ENCODE peak calls at places on chromosomes 5 and 9, in eight cellular contexts. M is HuH-7; Y is chondrocyte; K is heart left ventricle; Q is activated CD4-positive, CD25-positive, alpha-beta regulatory T cell; S is AG09309; A is pancreas; H is EL. O is an unnamed sample.

GRCh38 chr5:82924241-82924989 is 152.8 kb downstream of the TMEM167A start:
- DNase-seq in Q (no peak), A (no peak), M (peak), S (no peak), K (no peak), H (no peak), Y (no peak), O (no peak)

GRCh38 chr9:106286249-106286648 is 576.7 kb upstream of the ZNF462 start:
- DNase-seq in K (no peak), M (peak), Q (no peak), H (peak), Y (no peak), S (no peak), A (no peak), O (peak)

GRCh38 chr9:97479496-97480159 is 21.8 kb upstream of the TMOD1 start:
- DNase-seq in Q (no peak), K (no peak), H (no peak), Y (no peak), M (no peak), S (no peak), A (no peak), O (no peak)

GRCh38 chr5:128706269-128706668 is 168.2 kb upstream of the FBN2 start:
- DNase-seq in A (no peak), Q (no peak), H (no peak), Y (no peak), S (no peak), K (no peak), M (no peak), O (no peak)

GRCh38 chr9:108150736-108151135 is 661.2 kb upstream of the KLF4 start:
- DNase-seq in H (peak), A (no peak), K (no peak), Y (no peak), M (no peak), Q (no peak), S (no peak), O (no peak)

GRCh38 chr9:75084081-75084672 is 3.8 kb downstream of the NMRK1 start:
- DNase-seq in Q (no peak), M (no peak), S (no peak), A (no peak), H (no peak), Y (no peak), K (no peak), O (no peak)

GRCh38 chr5:95892784-95893354 is 68.8 kb downstream of the ELL2 start:
- DNase-seq in K (no peak), H (peak), Y (no peak), S (no peak), A (no peak), Q (peak), M (peak), O (peak)

GRCh38 chr9:123389070-123389469 is 33.1 kb downstream of the CRB2 start:
- DNase-seq in H (no peak), Q (no peak), M (no peak), S (no peak), Y (no peak), A (no peak), K (no peak), O (no peak)

GRCh38 chr9:110949081-110949480 is 89.2 kb downstream of the LPAR1 start:
- DNase-seq in H (no peak), M (no peak), A (no peak), S (no peak), Q (no peak), Y (no peak), K (no peak), O (no peak)

GRCh38 chr9:120915854-120916495 is 10.6 kb downstream of the TRAF1 start:
- DNase-seq in Y (no peak), A (no peak), K (no peak), H (no peak), S (no peak), Q (peak), M (no peak), O (no peak)

GRCh38 chr9:78130004-78130403 is 98.4 kb upstream of the GNAQ start:
- DNase-seq in Q (no peak), H (peak), S (peak), K (no peak), A (no peak), M (peak), Y (no peak), O (no peak)

GRCh38 chr9:128160603-128160987 is 530 bp downstream of the BBLN start:
- DNase-seq in M (peak), Q (peak), S (no peak), A (no peak), K (no peak), H (peak), Y (peak), O (peak)

GRCh38 chr9:112520069-112520468 is 33.4 kb downstream of the KIAA1958 start:
- DNase-seq in M (no peak), Y (no peak), H (no peak), A (no peak), S (no peak), K (no peak), Q (no peak), O (no peak)

GRCh38 chr5:73693573-73694061 is 67.6 kb downstream of the ARHGEF28 start:
- DNase-seq in S (no peak), Y (no peak), H (peak), M (peak), K (no peak), Q (no peak), A (no peak), O (peak)

GRCh38 chr5:113325054-113325453 is 109.7 kb downstream of the TSSK1B start:
- DNase-seq in Y (no peak), M (peak), A (no peak), K (no peak), H (no peak), Q (no peak), S (no peak), O (no peak)

GRCh38 chr9:108108290-108108689 is 618.7 kb upstream of the KLF4 start:
- DNase-seq in A (no peak), H (no peak), K (no peak), Y (no peak), S (no peak), M (no peak), Q (no peak), O (no peak)

GRCh38 chr5:9316041-9316440 is 229.8 kb downstream of the SEMA5A start:
- DNase-seq in Q (no peak), K (no peak), M (no peak), H (no peak), S (no peak), Y (no peak), A (no peak), O (no peak)

GRCh38 chr5:35815089-35815936 is 41.4 kb upstream of the IL7R start:
- DNase-seq in H (peak), Y (no peak), K (no peak), A (no peak), S (no peak), M (peak), Q (no peak), O (peak)

GRCh38 chr5:175752826-175753535 is 95.1 kb downstream of the HRH2 start:
- DNase-seq in Y (no peak), M (no peak), S (no peak), K (no peak), Q (no peak), A (no peak), H (no peak), O (no peak)

GRCh38 chr5:154587123-154587725 is 109.2 kb upstream of the HAND1 start:
- DNase-seq in S (no peak), H (no peak), Q (no peak), A (no peak), Y (no peak), K (no peak), M (peak), O (peak)

GRCh38 chr9:115456515-115456914 is 338.6 kb upstream of the TNC start:
- DNase-seq in M (no peak), A (no peak), K (no peak), H (no peak), Y (no peak), S (peak), Q (no peak), O (no peak)

GRCh38 chr5:176535101-176535654 is 2.0 kb downstream of the RNF44 start:
- DNase-seq in Y (no peak), S (no peak), Q (no peak), A (no peak), M (no peak), K (no peak), H (no peak), O (no peak)

GRCh38 chr5:160250226-160250625 is 20.9 kb downstream of the FABP6 start:
- DNase-seq in Q (no peak), K (no peak), A (no peak), H (no peak), S (no peak), Y (no peak), M (no peak), O (no peak)

GRCh38 chr9:69379250-69379982 is 54.4 kb downstream of the ENTREP1 start:
- DNase-seq in M (no peak), Q (no peak), S (no peak), H (peak), K (no peak), Y (no peak), A (no peak), O (no peak)

GRCh38 chr5:34762321-34762871 is 76.6 kb upstream of the TTC23L start:
- DNase-seq in A (no peak), Q (no peak), K (no peak), M (no peak), H (peak), Y (no peak), S (peak), O (no peak)

GRCh38 chr9:135376511-135377173 is 102.9 kb upstream of the PPP1R26 start:
- DNase-seq in H (no peak), K (no peak), S (no peak), M (no peak), Q (no peak), A (no peak), Y (no peak), O (no peak)

GRCh38 chr5:10588779-10589447 is 25.0 kb downstream of the ANKRD33B start:
- DNase-seq in K (no peak), M (no peak), H (no peak), S (no peak), Q (no peak), Y (no peak), A (no peak), O (no peak)

GRCh38 chr5:16588434-16589214 is 28.2 kb downstream of the RETREG1 start:
- DNase-seq in A (no peak), Q (no peak), Y (no peak), K (no peak), H (no peak), M (peak), S (no peak), O (peak)

GRCh38 chr9:112546149-112547012 is 59.8 kb downstream of the KIAA1958 start:
- DNase-seq in Y (no peak), K (no peak), M (no peak), S (no peak), A (no peak), H (peak), Q (no peak), O (no peak)

GRCh38 chr9:130186051-130186450 is 13.8 kb downstream of the NCS1 start:
- DNase-seq in Y (no peak), M (no peak), Q (no peak), K (no peak), H (no peak), A (no peak), S (no peak), O (no peak)

GRCh38 chr9:77807295-77807694 is 159.2 kb upstream of the GNA14 start:
- DNase-seq in K (no peak), S (peak), H (peak), Q (no peak), A (no peak), Y (no peak), M (no peak), O (no peak)

GRCh38 chr5:131275996-131276535 is 12.2 kb downstream of the CDC42SE2 start:
- DNase-seq in Q (no peak), A (no peak), S (no peak), K (no peak), M (no peak), Y (no peak), H (no peak), O (no peak)